ENCODE peak calls at places on chromosomes 1 and 21, in seven cellular contexts. One of them, this sample, is unnamed.

GRCh38 chr1:211352985-211353515 is 26.4 kb downstream of the TRAF5 start:
- DNase-seq in ovary: no peak
- DNase-seq in GM04504: no peak
- DNase-seq in left colon: no peak
- DNase-seq in HT1080: peak
- DNase-seq in IMR-90: no peak
- DNase-seq in stimulated activated CD4-positive, alpha-beta T cell treated with anti-CD3 and anti-CD28 coated beads, Interleukin-15, amount 100 ng/mL, for 24 hours: peak
- DNase-seq in this sample: peak

GRCh38 chr1:234962340-234962989 is 166.2 kb downstream of the TOMM20 start:
- DNase-seq in IMR-90: peak
- DNase-seq in GM04504: peak
- DNase-seq in left colon: no peak
- DNase-seq in HT1080: peak
- DNase-seq in stimulated activated CD4-positive, alpha-beta T cell treated with anti-CD3 and anti-CD28 coated beads, Interleukin-15, amount 100 ng/mL, for 24 hours: peak
- DNase-seq in ovary: no peak
- DNase-seq in this sample: no peak

GRCh38 chr21:14531927-14532326 is 14.2 kb downstream of the SAMSN1 start:
- DNase-seq in HT1080: no peak
- DNase-seq in left colon: no peak
- DNase-seq in IMR-90: no peak
- DNase-seq in ovary: no peak
- DNase-seq in GM04504: no peak
- DNase-seq in stimulated activated CD4-positive, alpha-beta T cell treated with anti-CD3 and anti-CD28 coated beads, Interleukin-15, amount 100 ng/mL, for 24 hours: no peak
- DNase-seq in this sample: no peak

GRCh38 chr1:71093938-71094337 is 13.1 kb upstream of the ZRANB2 start:
- DNase-seq in HT1080: no peak
- DNase-seq in left colon: no peak
- DNase-seq in IMR-90: peak
- DNase-seq in GM04504: no peak
- DNase-seq in ovary: no peak
- DNase-seq in stimulated activated CD4-positive, alpha-beta T cell treated with anti-CD3 and anti-CD28 coated beads, Interleukin-15, amount 100 ng/mL, for 24 hours: no peak
- DNase-seq in this sample: no peak

GRCh38 chr1:226691257-226691656 is 47.8 kb downstream of the ITPKB start:
- DNase-seq in left colon: no peak
- DNase-seq in stimulated activated CD4-positive, alpha-beta T cell treated with anti-CD3 and anti-CD28 coated beads, Interleukin-15, amount 100 ng/mL, for 24 hours: peak
- DNase-seq in ovary: no peak
- DNase-seq in GM04504: no peak
- DNase-seq in HT1080: no peak
- DNase-seq in IMR-90: no peak
- DNase-seq in this sample: no peak

GRCh38 chr1:64245495-64245894 is 42.1 kb downstream of the UBE2U start:
- DNase-seq in left colon: no peak
- DNase-seq in ovary: no peak
- DNase-seq in stimulated activated CD4-positive, alpha-beta T cell treated with anti-CD3 and anti-CD28 coated beads, Interleukin-15, amount 100 ng/mL, for 24 hours: no peak
- DNase-seq in IMR-90: no peak
- DNase-seq in HT1080: no peak
- DNase-seq in GM04504: no peak
- DNase-seq in this sample: no peak

GRCh38 chr1:154883919-154884867 is 14.1 kb upstream of the KCNN3 start:
- DNase-seq in HT1080: no peak
- DNase-seq in left colon: no peak
- DNase-seq in stimulated activated CD4-positive, alpha-beta T cell treated with anti-CD3 and anti-CD28 coated beads, Interleukin-15, amount 100 ng/mL, for 24 hours: no peak
- DNase-seq in IMR-90: no peak
- DNase-seq in ovary: no peak
- DNase-seq in GM04504: no peak
- DNase-seq in this sample: no peak

GRCh38 chr1:179591592-179592580 is at the start of gene TDRD5:
- DNase-seq in GM04504: no peak
- DNase-seq in HT1080: no peak
- DNase-seq in stimulated activated CD4-positive, alpha-beta T cell treated with anti-CD3 and anti-CD28 coated beads, Interleukin-15, amount 100 ng/mL, for 24 hours: no peak
- DNase-seq in IMR-90: no peak
- DNase-seq in ovary: no peak
- DNase-seq in left colon: peak
- DNase-seq in this sample: peak

GRCh38 chr1:216314369-216315095 is 108.7 kb downstream of the USH2A start:
- DNase-seq in left colon: no peak
- DNase-seq in stimulated activated CD4-positive, alpha-beta T cell treated with anti-CD3 and anti-CD28 coated beads, Interleukin-15, amount 100 ng/mL, for 24 hours: no peak
- DNase-seq in IMR-90: peak
- DNase-seq in ovary: no peak
- DNase-seq in HT1080: peak
- DNase-seq in GM04504: no peak
- DNase-seq in this sample: no peak

GRCh38 chr1:98053471-98054366 is 132.9 kb upstream of the DPYD start:
- DNase-seq in left colon: no peak
- DNase-seq in ovary: peak
- DNase-seq in HT1080: no peak
- DNase-seq in stimulated activated CD4-positive, alpha-beta T cell treated with anti-CD3 and anti-CD28 coated beads, Interleukin-15, amount 100 ng/mL, for 24 hours: peak
- DNase-seq in GM04504: peak
- DNase-seq in IMR-90: peak
- DNase-seq in this sample: peak

GRCh38 chr1:12372180-12372579 is 142.3 kb downstream of the VPS13D start:
- DNase-seq in GM04504: no peak
- DNase-seq in ovary: no peak
- DNase-seq in IMR-90: no peak
- DNase-seq in stimulated activated CD4-positive, alpha-beta T cell treated with anti-CD3 and anti-CD28 coated beads, Interleukin-15, amount 100 ng/mL, for 24 hours: no peak
- DNase-seq in left colon: no peak
- DNase-seq in HT1080: no peak
- DNase-seq in this sample: no peak

GRCh38 chr1:5254131-5254725 is 599.8 kb downstream of the AJAP1 start:
- DNase-seq in ovary: no peak
- DNase-seq in left colon: no peak
- DNase-seq in IMR-90: no peak
- DNase-seq in HT1080: no peak
- DNase-seq in GM04504: no peak
- DNase-seq in stimulated activated CD4-positive, alpha-beta T cell treated with anti-CD3 and anti-CD28 coated beads, Interleukin-15, amount 100 ng/mL, for 24 hours: no peak
- DNase-seq in this sample: no peak

GRCh38 chr1:12472798-12473551 is 145.0 kb downstream of the DHRS3 start:
- DNase-seq in HT1080: no peak
- DNase-seq in left colon: no peak
- DNase-seq in GM04504: no peak
- DNase-seq in stimulated activated CD4-positive, alpha-beta T cell treated with anti-CD3 and anti-CD28 coated beads, Interleukin-15, amount 100 ng/mL, for 24 hours: peak
- DNase-seq in IMR-90: no peak
- DNase-seq in ovary: no peak
- DNase-seq in this sample: peak

GRCh38 chr1:5742801-5743200 is 249.4 kb downstream of the NPHP4 start:
- DNase-seq in left colon: no peak
- DNase-seq in IMR-90: no peak
- DNase-seq in stimulated activated CD4-positive, alpha-beta T cell treated with anti-CD3 and anti-CD28 coated beads, Interleukin-15, amount 100 ng/mL, for 24 hours: no peak
- DNase-seq in ovary: no peak
- DNase-seq in HT1080: no peak
- DNase-seq in GM04504: no peak
- DNase-seq in this sample: no peak

GRCh38 chr1:201861448-201861847 is 27.2 kb upstream of the SHISA4 start:
- DNase-seq in left colon: no peak
- DNase-seq in ovary: no peak
- DNase-seq in IMR-90: no peak
- DNase-seq in GM04504: no peak
- DNase-seq in HT1080: no peak
- DNase-seq in stimulated activated CD4-positive, alpha-beta T cell treated with anti-CD3 and anti-CD28 coated beads, Interleukin-15, amount 100 ng/mL, for 24 hours: no peak
- DNase-seq in this sample: no peak

GRCh38 chr1:19979494-19979977 is at the start of gene PLA2G2A:
- DNase-seq in stimulated activated CD4-positive, alpha-beta T cell treated with anti-CD3 and anti-CD28 coated beads, Interleukin-15, amount 100 ng/mL, for 24 hours: no peak
- DNase-seq in GM04504: no peak
- DNase-seq in HT1080: no peak
- DNase-seq in ovary: no peak
- DNase-seq in IMR-90: no peak
- DNase-seq in left colon: peak
- DNase-seq in this sample: peak

GRCh38 chr1:240178366-240178765 is 86.7 kb downstream of the FMN2 start:
- DNase-seq in stimulated activated CD4-positive, alpha-beta T cell treated with anti-CD3 and anti-CD28 coated beads, Interleukin-15, amount 100 ng/mL, for 24 hours: no peak
- DNase-seq in IMR-90: peak
- DNase-seq in HT1080: no peak
- DNase-seq in GM04504: no peak
- DNase-seq in ovary: no peak
- DNase-seq in left colon: no peak
- DNase-seq in this sample: no peak

GRCh38 chr21:39209334-39209688 is 26.1 kb upstream of the PSMG1 start:
- DNase-seq in ovary: no peak
- DNase-seq in IMR-90: no peak
- DNase-seq in stimulated activated CD4-positive, alpha-beta T cell treated with anti-CD3 and anti-CD28 coated beads, Interleukin-15, amount 100 ng/mL, for 24 hours: no peak
- DNase-seq in HT1080: no peak
- DNase-seq in GM04504: no peak
- DNase-seq in left colon: no peak
- DNase-seq in this sample: no peak

GRCh38 chr1:234589854-234590620 is 19.9 kb downstream of the IRF2BP2 start:
- DNase-seq in ovary: no peak
- DNase-seq in HT1080: no peak
- DNase-seq in IMR-90: no peak
- DNase-seq in stimulated activated CD4-positive, alpha-beta T cell treated with anti-CD3 and anti-CD28 coated beads, Interleukin-15, amount 100 ng/mL, for 24 hours: no peak
- DNase-seq in left colon: no peak
- DNase-seq in GM04504: no peak
- DNase-seq in this sample: no peak

GRCh38 chr21:15054089-15054488 is 10.7 kb downstream of the NRIP1 start:
- DNase-seq in IMR-90: no peak
- DNase-seq in GM04504: no peak
- DNase-seq in left colon: no peak
- DNase-seq in ovary: no peak
- DNase-seq in stimulated activated CD4-positive, alpha-beta T cell treated with anti-CD3 and anti-CD28 coated beads, Interleukin-15, amount 100 ng/mL, for 24 hours: no peak
- DNase-seq in HT1080: no peak
- DNase-seq in this sample: peak

GRCh38 chr1:109717729-109718128 is 5.7 kb downstream of the GSTM5 start:
- DNase-seq in left colon: no peak
- DNase-seq in HT1080: no peak
- DNase-seq in IMR-90: no peak
- DNase-seq in stimulated activated CD4-positive, alpha-beta T cell treated with anti-CD3 and anti-CD28 coated beads, Interleukin-15, amount 100 ng/mL, for 24 hours: no peak
- DNase-seq in ovary: no peak
- DNase-seq in GM04504: no peak
- DNase-seq in this sample: no peak

GRCh38 chr1:21293537-21294265 is 3.4 kb upstream of the ECE1 start:
- DNase-seq in HT1080: no peak
- DNase-seq in ovary: no peak
- DNase-seq in IMR-90: no peak
- DNase-seq in GM04504: no peak
- DNase-seq in stimulated activated CD4-positive, alpha-beta T cell treated with anti-CD3 and anti-CD28 coated beads, Interleukin-15, amount 100 ng/mL, for 24 hours: peak
- DNase-seq in left colon: no peak
- DNase-seq in this sample: no peak

GRCh38 chr1:154741747-154742495 is 128.2 kb downstream of the KCNN3 start:
- DNase-seq in GM04504: no peak
- DNase-seq in stimulated activated CD4-positive, alpha-beta T cell treated with anti-CD3 and anti-CD28 coated beads, Interleukin-15, amount 100 ng/mL, for 24 hours: no peak
- DNase-seq in HT1080: no peak
- DNase-seq in left colon: no peak
- DNase-seq in IMR-90: no peak
- DNase-seq in ovary: no peak
- DNase-seq in this sample: no peak

GRCh38 chr1:6124341-6124740 is 55.8 kb downstream of the CHD5 start:
- DNase-seq in HT1080: no peak
- DNase-seq in GM04504: no peak
- DNase-seq in ovary: no peak
- DNase-seq in left colon: no peak
- DNase-seq in IMR-90: no peak
- DNase-seq in stimulated activated CD4-positive, alpha-beta T cell treated with anti-CD3 and anti-CD28 coated beads, Interleukin-15, amount 100 ng/mL, for 24 hours: no peak
- DNase-seq in this sample: peak

This sample was measured in mucosa of descending colon.